ENCODE peak calls at places on chromosomes 16 and 17, in nine cellular contexts. One of them, this sample, is unnamed.

GRCh38 chr17:824372-824771 is 42.2 kb downstream of the MRM3 start:
- DNase-seq in psoas muscle: no peak
- DNase-seq in lower lobe of right lung: no peak
- DNase-seq in tibial artery: no peak
- DNase-seq in ovary: no peak
- DNase-seq in body of pancreas: no peak
- DNase-seq in K562: no peak
- DNase-seq in upper lobe of right lung: no peak
- DNase-seq in uterus: peak
- DNase-seq in this sample: no peak

GRCh38 chr17:32840241-32840640 is 36.7 kb downstream of the MYO1D start:
- DNase-seq in psoas muscle: no peak
- DNase-seq in lower lobe of right lung: no peak
- DNase-seq in tibial artery: no peak
- DNase-seq in ovary: no peak
- DNase-seq in body of pancreas: no peak
- DNase-seq in K562: no peak
- DNase-seq in upper lobe of right lung: no peak
- DNase-seq in uterus: no peak
- DNase-seq in this sample: no peak

GRCh38 chr17:79075433-79075805 is 795 bp downstream of the ENGASE start:
- DNase-seq in psoas muscle: no peak
- DNase-seq in lower lobe of right lung: no peak
- DNase-seq in tibial artery: no peak
- DNase-seq in ovary: no peak
- DNase-seq in body of pancreas: no peak
- DNase-seq in K562: no peak
- DNase-seq in upper lobe of right lung: no peak
- DNase-seq in uterus: no peak
- DNase-seq in this sample: no peak

GRCh38 chr17:57877803-57878202 is 28.0 kb upstream of the MRPS23 start:
- DNase-seq in psoas muscle: no peak
- DNase-seq in lower lobe of right lung: no peak
- DNase-seq in tibial artery: no peak
- DNase-seq in ovary: peak
- DNase-seq in body of pancreas: no peak
- DNase-seq in K562: no peak
- DNase-seq in upper lobe of right lung: no peak
- DNase-seq in uterus: no peak
- DNase-seq in this sample: no peak

GRCh38 chr17:8869416-8869815 is 1.9 kb upstream of the PIK3R6 start:
- DNase-seq in psoas muscle: no peak
- DNase-seq in lower lobe of right lung: no peak
- DNase-seq in tibial artery: peak
- DNase-seq in ovary: no peak
- DNase-seq in body of pancreas: no peak
- DNase-seq in K562: no peak
- DNase-seq in upper lobe of right lung: no peak
- DNase-seq in uterus: no peak
- DNase-seq in this sample: no peak

GRCh38 chr16:22291860-22292692 is 5.1 kb upstream of the POLR3E start:
- DNase-seq in psoas muscle: no peak
- DNase-seq in lower lobe of right lung: no peak
- DNase-seq in tibial artery: no peak
- DNase-seq in ovary: no peak
- DNase-seq in body of pancreas: no peak
- DNase-seq in K562: peak
- DNase-seq in upper lobe of right lung: no peak
- DNase-seq in uterus: no peak
- DNase-seq in this sample: no peak

GRCh38 chr17:81917565-81918332 is at the start of gene SIRT7:
- DNase-seq in psoas muscle: peak
- DNase-seq in lower lobe of right lung: peak
- DNase-seq in tibial artery: peak
- DNase-seq in ovary: peak
- DNase-seq in body of pancreas: peak
- DNase-seq in K562: peak
- DNase-seq in upper lobe of right lung: peak
- DNase-seq in uterus: peak
- DNase-seq in this sample: peak

GRCh38 chr17:63589646-63590045 is 11.0 kb upstream of the TACO1 start:
- DNase-seq in psoas muscle: no peak
- DNase-seq in lower lobe of right lung: no peak
- DNase-seq in tibial artery: no peak
- DNase-seq in ovary: no peak
- DNase-seq in body of pancreas: no peak
- DNase-seq in K562: no peak
- DNase-seq in upper lobe of right lung: no peak
- DNase-seq in uterus: no peak
- DNase-seq in this sample: no peak

GRCh38 chr16:81473969-81474959 is 29.7 kb downstream of the CMIP start:
- DNase-seq in psoas muscle: no peak
- DNase-seq in lower lobe of right lung: no peak
- DNase-seq in tibial artery: no peak
- DNase-seq in ovary: no peak
- DNase-seq in body of pancreas: no peak
- DNase-seq in K562: no peak
- DNase-seq in upper lobe of right lung: no peak
- DNase-seq in uterus: no peak
- DNase-seq in this sample: no peak

GRCh38 chr16:12971216-12971615 is 69.8 kb downstream of the SHISA9 start:
- DNase-seq in psoas muscle: peak
- DNase-seq in lower lobe of right lung: no peak
- DNase-seq in tibial artery: no peak
- DNase-seq in ovary: no peak
- DNase-seq in body of pancreas: peak
- DNase-seq in K562: peak
- DNase-seq in upper lobe of right lung: no peak
- DNase-seq in uterus: no peak
- DNase-seq in this sample: no peak

GRCh38 chr16:50469744-50470301 is 78.4 kb upstream of the NKD1 start:
- DNase-seq in psoas muscle: no peak
- DNase-seq in lower lobe of right lung: no peak
- DNase-seq in tibial artery: no peak
- DNase-seq in ovary: no peak
- DNase-seq in body of pancreas: peak
- DNase-seq in K562: no peak
- DNase-seq in upper lobe of right lung: no peak
- DNase-seq in uterus: no peak
- DNase-seq in this sample: no peak

GRCh38 chr16:57166951-57167350 is 18.9 kb downstream of the PSME3IP1 start:
- DNase-seq in psoas muscle: no peak
- DNase-seq in lower lobe of right lung: peak
- DNase-seq in tibial artery: no peak
- DNase-seq in ovary: no peak
- DNase-seq in body of pancreas: peak
- DNase-seq in K562: no peak
- DNase-seq in upper lobe of right lung: no peak
- DNase-seq in uterus: no peak
- DNase-seq in this sample: no peak

GRCh38 chr17:75755205-75755901 is 9.6 kb downstream of the GALK1 start:
- DNase-seq in psoas muscle: no peak
- DNase-seq in lower lobe of right lung: no peak
- DNase-seq in tibial artery: peak
- DNase-seq in ovary: no peak
- DNase-seq in body of pancreas: no peak
- DNase-seq in K562: no peak
- DNase-seq in upper lobe of right lung: no peak
- DNase-seq in uterus: no peak
- DNase-seq in this sample: no peak

GRCh38 chr17:17819561-17819995 is 17.2 kb downstream of the SREBF1 start:
- DNase-seq in psoas muscle: peak
- DNase-seq in lower lobe of right lung: peak
- DNase-seq in tibial artery: no peak
- DNase-seq in ovary: no peak
- DNase-seq in body of pancreas: peak
- DNase-seq in K562: peak
- DNase-seq in upper lobe of right lung: peak
- DNase-seq in uterus: no peak
- DNase-seq in this sample: peak

GRCh38 chr17:28634211-28634865 is 10.6 kb downstream of the BLTP2 start:
- DNase-seq in psoas muscle: no peak
- DNase-seq in lower lobe of right lung: no peak
- DNase-seq in tibial artery: no peak
- DNase-seq in ovary: no peak
- DNase-seq in body of pancreas: no peak
- DNase-seq in K562: no peak
- DNase-seq in upper lobe of right lung: no peak
- DNase-seq in uterus: no peak
- DNase-seq in this sample: no peak

GRCh38 chr17:79781691-79782575 is 4.0 kb downstream of the CBX2 start:
- DNase-seq in psoas muscle: no peak
- DNase-seq in lower lobe of right lung: peak
- DNase-seq in tibial artery: no peak
- DNase-seq in ovary: no peak
- DNase-seq in body of pancreas: no peak
- DNase-seq in K562: no peak
- DNase-seq in upper lobe of right lung: peak
- DNase-seq in uterus: no peak
- DNase-seq in this sample: no peak

GRCh38 chr16:4465977-4466779 is 8.2 kb downstream of the NMRAL1 start:
- DNase-seq in psoas muscle: no peak
- DNase-seq in lower lobe of right lung: no peak
- DNase-seq in tibial artery: no peak
- DNase-seq in ovary: no peak
- DNase-seq in body of pancreas: peak
- DNase-seq in K562: no peak
- DNase-seq in upper lobe of right lung: no peak
- DNase-seq in uterus: no peak
- DNase-seq in this sample: no peak

GRCh38 chr17:22278302-22279275 is 586.3 kb downstream of the KCNJ18 start:
- DNase-seq in psoas muscle: no peak
- DNase-seq in lower lobe of right lung: no peak
- DNase-seq in tibial artery: peak
- DNase-seq in ovary: peak
- DNase-seq in body of pancreas: no peak
- DNase-seq in K562: no peak
- DNase-seq in upper lobe of right lung: peak
- DNase-seq in uterus: no peak
- DNase-seq in this sample: peak

DNA sequence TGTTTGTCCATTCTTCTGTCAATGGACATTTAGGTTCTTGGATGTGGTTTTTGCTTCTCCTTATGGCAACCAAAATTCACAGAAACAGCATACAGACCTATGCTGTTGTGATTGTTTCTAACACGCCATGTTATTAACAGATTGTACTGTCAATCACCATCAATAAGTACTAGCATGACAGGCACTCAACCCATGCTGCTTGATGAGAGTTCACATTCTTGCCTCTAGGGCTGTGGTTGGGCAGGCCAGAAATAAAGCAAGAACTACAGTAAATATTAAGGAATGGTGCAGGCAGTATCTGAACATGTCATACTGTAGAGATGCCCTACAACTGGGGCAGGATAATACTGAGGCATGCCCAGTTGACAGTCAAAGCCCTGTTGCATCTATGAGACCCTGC is 171.2 kb upstream of the ZFHX3 start:
- DNase-seq in psoas muscle: no peak
- DNase-seq in lower lobe of right lung: no peak
- DNase-seq in tibial artery: no peak
- DNase-seq in ovary: no peak
- DNase-seq in body of pancreas: no peak
- DNase-seq in K562: no peak
- DNase-seq in upper lobe of right lung: no peak
- DNase-seq in uterus: no peak
- DNase-seq in this sample: no peak
- TF ChIP-seq CTCF in psoas muscle: no peak
- TF ChIP-seq CTCF in lower lobe of right lung: no peak
- TF ChIP-seq CTCF in tibial artery: no peak
- TF ChIP-seq CTCF in ovary: no peak
- TF ChIP-seq CTCF in body of pancreas: no peak
- TF ChIP-seq CTCF in K562: no peak
- TF ChIP-seq CTCF in upper lobe of right lung: no peak
- TF ChIP-seq CTCF in uterus: no peak
- TF ChIP-seq CTCF in this sample: no peak

DNA sequence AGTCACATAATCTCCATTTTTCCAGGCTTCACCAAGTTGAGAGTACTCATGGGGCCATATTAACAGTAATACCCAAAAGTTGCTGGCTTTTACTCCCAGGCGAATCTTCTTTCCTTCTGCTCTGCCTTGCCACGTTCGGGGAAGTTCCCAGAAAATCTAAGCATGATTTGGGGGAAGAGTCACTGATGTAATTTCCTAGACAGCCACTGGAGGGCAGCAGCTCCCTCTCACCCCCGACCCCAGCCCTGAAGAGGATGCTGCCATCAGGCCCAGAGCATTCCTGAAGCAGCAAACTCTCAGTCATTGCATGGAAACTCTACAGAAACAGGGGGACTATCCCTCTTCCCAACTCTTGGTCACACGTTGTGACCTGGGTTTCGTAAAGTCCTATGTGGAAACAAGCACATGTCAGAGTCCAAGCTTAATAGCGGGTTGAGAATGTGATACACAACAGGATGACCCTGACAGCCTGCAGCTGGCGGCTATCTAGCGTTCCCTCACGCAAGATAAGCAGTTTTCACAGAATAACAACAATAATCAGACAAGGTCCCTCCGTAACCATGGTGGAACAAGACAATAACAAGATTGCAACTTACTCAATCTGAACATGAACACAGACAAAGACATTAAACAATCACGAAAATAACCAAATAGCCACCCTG is 43.8 kb upstream of the DHX40 start:
- DNase-seq in psoas muscle: peak
- DNase-seq in lower lobe of right lung: peak
- DNase-seq in tibial artery: no peak
- DNase-seq in ovary: peak
- DNase-seq in body of pancreas: peak
- DNase-seq in K562: peak
- DNase-seq in upper lobe of right lung: no peak
- DNase-seq in uterus: peak
- DNase-seq in this sample: peak
- TF ChIP-seq CTCF in psoas muscle: peak
- TF ChIP-seq CTCF in lower lobe of right lung: peak
- TF ChIP-seq CTCF in tibial artery: peak
- TF ChIP-seq CTCF in ovary: peak
- TF ChIP-seq CTCF in body of pancreas: peak
- TF ChIP-seq CTCF in K562: peak
- TF ChIP-seq CTCF in upper lobe of right lung: peak
- TF ChIP-seq CTCF in uterus: peak
- TF ChIP-seq CTCF in this sample: peak

DNA sequence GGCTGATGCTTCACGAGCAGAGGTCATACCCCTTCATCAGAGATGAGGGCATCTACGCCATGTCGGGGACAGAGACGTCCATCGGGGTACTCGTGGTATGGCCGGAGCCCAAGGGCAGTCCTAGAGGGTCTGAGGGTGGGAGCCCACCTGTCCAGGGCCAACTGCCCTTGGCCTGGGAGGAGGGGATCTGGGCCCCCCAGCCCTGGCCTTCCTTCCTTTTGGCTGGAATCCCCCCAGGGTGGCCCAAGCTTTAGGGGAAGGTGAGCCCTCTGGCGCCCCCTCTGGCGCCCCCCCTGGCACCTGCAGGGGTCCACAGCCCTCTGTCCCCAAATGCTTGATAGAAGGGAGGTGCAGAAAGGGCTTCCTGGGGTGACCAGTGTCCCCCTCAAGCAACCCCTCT is 69.3 kb downstream of the SCNN1B start:
- DNase-seq in psoas muscle: no peak
- DNase-seq in lower lobe of right lung: no peak
- DNase-seq in tibial artery: no peak
- DNase-seq in ovary: no peak
- DNase-seq in body of pancreas: no peak
- DNase-seq in K562: no peak
- DNase-seq in upper lobe of right lung: no peak
- DNase-seq in uterus: no peak
- DNase-seq in this sample: no peak
- TF ChIP-seq CTCF in psoas muscle: no peak
- TF ChIP-seq CTCF in lower lobe of right lung: no peak
- TF ChIP-seq CTCF in tibial artery: no peak
- TF ChIP-seq CTCF in ovary: no peak
- TF ChIP-seq CTCF in body of pancreas: no peak
- TF ChIP-seq CTCF in K562: no peak
- TF ChIP-seq CTCF in upper lobe of right lung: no peak
- TF ChIP-seq CTCF in uterus: no peak
- TF ChIP-seq CTCF in this sample: no peak

GRCh38 chr17:42743595-42744282 is 1.1 kb downstream of the EZH1 start:
- DNase-seq in psoas muscle: no peak
- DNase-seq in lower lobe of right lung: no peak
- DNase-seq in tibial artery: no peak
- DNase-seq in ovary: peak
- DNase-seq in body of pancreas: no peak
- DNase-seq in K562: peak
- DNase-seq in upper lobe of right lung: no peak
- DNase-seq in uterus: no peak
- DNase-seq in this sample: no peak
- TF ChIP-seq CTCF in psoas muscle: no peak
- TF ChIP-seq CTCF in lower lobe of right lung: no peak
- TF ChIP-seq CTCF in tibial artery: no peak
- TF ChIP-seq CTCF in ovary: no peak
- TF ChIP-seq CTCF in body of pancreas: no peak
- TF ChIP-seq CTCF in K562: no peak
- TF ChIP-seq CTCF in upper lobe of right lung: no peak
- TF ChIP-seq CTCF in uterus: no peak
- TF ChIP-seq CTCF in this sample: no peak